ENCODE peak calls at places on chromosome 18, in nine cellular contexts. X is coronary artery; P is SJCRH30; H is mammary epithelial cell; C is esophagus squamous epithelium; Y is naive thymus-derived CD4-positive, alpha-beta T cell; Z is GM23248; L is cardiac muscle cell; M is PC-9. Q is an unnamed sample.

GRCh38 chr18:59547691-59548182 is 149.5 kb downstream of the CCBE1 start:
- DNase-seq in X (no peak), P (no peak), H (peak), C (no peak), Y (no peak), Z (peak), L (peak), M (no peak), Q (no peak)

GRCh38 chr18:62370386-62370785 is 45.3 kb downstream of the TNFRSF11A start:
- DNase-seq in X (no peak), P (no peak), H (no peak), C (no peak), Y (no peak), Z (no peak), L (no peak), M (no peak), Q (no peak)

GRCh38 chr18:62521588-62521987 is 1.2 kb upstream of the ZCCHC2 start:
- DNase-seq in X (no peak), P (no peak), H (peak), C (no peak), Y (no peak), Z (no peak), L (peak), M (no peak), Q (no peak)

GRCh38 chr18:55641501-55641900 is 53.5 kb upstream of the TCF4 start:
- DNase-seq in X (no peak), P (no peak), H (no peak), C (no peak), Y (no peak), Z (no peak), L (peak), M (no peak), Q (no peak)

GRCh38 chr18:48608581-48608980 is 69.8 kb downstream of the CTIF start:
- DNase-seq in X (no peak), P (no peak), H (no peak), C (no peak), Y (no peak), Z (no peak), L (no peak), M (no peak), Q (no peak)

GRCh38 chr18:63177822-63178525 is 141.6 kb downstream of the BCL2 start:
- DNase-seq in X (no peak), P (peak), H (no peak), C (no peak), Y (no peak), Z (peak), L (no peak), M (no peak), Q (no peak)

GRCh38 chr18:8938817-8939216 is 163.7 kb upstream of the NDUFV2 start:
- DNase-seq in X (no peak), P (peak), H (no peak), C (no peak), Y (no peak), Z (no peak), L (peak), M (no peak), Q (no peak)

GRCh38 chr18:66210875-66211274 is 393.0 kb downstream of the CDH19 start:
- DNase-seq in X (no peak), P (no peak), H (no peak), C (no peak), Y (no peak), Z (no peak), L (no peak), M (no peak), Q (no peak)

GRCh38 chr18:44651453-44651852 is 29.2 kb upstream of the SETBP1 start:
- DNase-seq in X (no peak), P (no peak), H (peak), C (no peak), Y (no peak), Z (peak), L (peak), M (peak), Q (no peak)

GRCh38 chr18:38174594-38174993 is 609.0 kb upstream of the CELF4 start:
- DNase-seq in X (no peak), P (no peak), H (no peak), C (no peak), Y (no peak), Z (no peak), L (no peak), M (no peak), Q (no peak)

GRCh38 chr18:49045585-49045984 is 94.8 kb upstream of the SMAD7 start:
- DNase-seq in X (no peak), P (no peak), H (no peak), C (no peak), Y (no peak), Z (no peak), L (no peak), M (no peak), Q (no peak)

GRCh38 chr18:48470484-48471180 is 61.4 kb upstream of the ZBTB7C start:
- DNase-seq in X (no peak), P (no peak), H (no peak), C (no peak), Y (no peak), Z (peak), L (peak), M (peak), Q (no peak)

GRCh38 chr18:44771957-44772917 is 91.5 kb downstream of the SETBP1 start:
- DNase-seq in X (no peak), P (no peak), H (no peak), C (no peak), Y (no peak), Z (no peak), L (no peak), M (no peak), Q (no peak)

GRCh38 chr18:7617738-7618422 is 50.8 kb downstream of the PTPRM start:
- DNase-seq in X (no peak), P (no peak), H (peak), C (no peak), Y (no peak), Z (peak), L (peak), M (no peak), Q (no peak)

GRCh38 chr18:69935319-69936190 is 12.1 kb downstream of the CD226 start:
- DNase-seq in X (no peak), P (peak), H (peak), C (no peak), Y (peak), Z (peak), L (no peak), M (no peak), Q (peak)

GRCh38 chr18:22074343-22075070 is 94.9 kb upstream of the GATA6 start:
- DNase-seq in X (no peak), P (no peak), H (no peak), C (no peak), Y (no peak), Z (no peak), L (no peak), M (no peak), Q (no peak)

GRCh38 chr18:29012874-29013273 is 835.9 kb upstream of the CDH2 start:
- DNase-seq in X (no peak), P (no peak), H (no peak), C (no peak), Y (no peak), Z (no peak), L (no peak), M (no peak), Q (no peak)

GRCh38 chr18:37572736-37573135 is 7.1 kb upstream of the CELF4 start:
- DNase-seq in X (peak), P (no peak), H (no peak), C (no peak), Y (no peak), Z (no peak), L (no peak), M (no peak), Q (no peak)

GRCh38 chr18:8616026-8616401 is 6.8 kb downstream of the RAB12 start:
- DNase-seq in X (no peak), P (no peak), H (peak), C (no peak), Y (no peak), Z (peak), L (no peak), M (no peak), Q (no peak)

GRCh38 chr18:66271927-66272326 is 332.0 kb downstream of the CDH19 start:
- DNase-seq in X (no peak), P (no peak), H (no peak), C (no peak), Y (no peak), Z (no peak), L (no peak), M (no peak), Q (no peak)

GRCh38 chr18:73040247-73040646 is 172.5 kb upstream of the NETO1 start:
- DNase-seq in X (no peak), P (no peak), H (no peak), C (no peak), Y (no peak), Z (no peak), L (no peak), M (no peak), Q (no peak)

GRCh38 chr18:77007251-77007650 is 125.3 kb downstream of the MBP start:
- DNase-seq in X (no peak), P (no peak), H (no peak), C (no peak), Y (no peak), Z (no peak), L (no peak), M (no peak), Q (no peak)

GRCh38 chr18:39274535-39274934 is 1708.9 kb upstream of the CELF4 start:
- DNase-seq in X (no peak), P (no peak), H (peak), C (no peak), Y (no peak), Z (peak), L (peak), M (no peak), Q (no peak)

GRCh38 chr18:26549486-26550435 is 1.4 kb upstream of the KCTD1 start:
- DNase-seq in X (peak), P (peak), H (peak), C (no peak), Y (peak), Z (peak), L (peak), M (peak), Q (no peak)

GRCh38 chr18:22385718-22386117 is 32.0 kb downstream of the CTAGE1 start:
- DNase-seq in X (no peak), P (no peak), H (peak), C (no peak), Y (no peak), Z (peak), L (peak), M (peak), Q (no peak)

GRCh38 chr18:56374005-56374655 is 264.3 kb downstream of the TXNL1 start:
- DNase-seq in X (no peak), P (no peak), H (peak), C (no peak), Y (no peak), Z (peak), L (no peak), M (peak), Q (no peak)

GRCh38 chr18:29653816-29654215 is 1388.7 kb downstream of the DSC3 start:
- DNase-seq in X (no peak), P (no peak), H (no peak), C (no peak), Y (no peak), Z (no peak), L (no peak), M (no peak), Q (no peak)

GRCh38 chr18:66005831-66006588 is 255.2 kb downstream of the CDH7 start:
- DNase-seq in X (no peak), P (no peak), H (no peak), C (no peak), Y (no peak), Z (no peak), L (no peak), M (no peak), Q (no peak)

GRCh38 chr18:26480897-26481795 is 67.2 kb downstream of the KCTD1 start:
- DNase-seq in X (no peak), P (no peak), H (peak), C (no peak), Y (no peak), Z (peak), L (peak), M (peak), Q (no peak)

GRCh38 chr18:50104421-50104820 is 90.5 kb downstream of the MYO5B start:
- DNase-seq in X (no peak), P (no peak), H (peak), C (no peak), Y (no peak), Z (no peak), L (no peak), M (peak), Q (no peak)

GRCh38 chr18:76493213-76494107 is 1.6 kb downstream of the ZNF516 start:
- DNase-seq in X (no peak), P (peak), H (peak), C (no peak), Y (peak), Z (peak), L (peak), M (peak), Q (no peak)

GRCh38 chr18:8946046-8946838 is 156.3 kb upstream of the NDUFV2 start:
- DNase-seq in X (no peak), P (no peak), H (peak), C (no peak), Y (no peak), Z (peak), L (peak), M (peak), Q (no peak)

GRCh38 chr18:58239879-58240278 is 195.9 kb downstream of the NEDD4L start:
- DNase-seq in X (no peak), P (no peak), H (peak), C (no peak), Y (no peak), Z (no peak), L (no peak), M (peak), Q (no peak)

GRCh38 chr18:62399781-62400308 is 74.7 kb downstream of the TNFRSF11A start:
- DNase-seq in X (no peak), P (no peak), H (peak), C (no peak), Y (no peak), Z (peak), L (no peak), M (peak), Q (no peak)

GRCh38 chr18:75365837-75366236 is 61.7 kb downstream of the SMIM21 start:
- DNase-seq in X (no peak), P (no peak), H (no peak), C (no peak), Y (peak), Z (no peak), L (no peak), M (no peak), Q (no peak)

GRCh38 chr18:5521000-5521399 is 22.8 kb downstream of the EPB41L3 start:
- DNase-seq in X (no peak), P (no peak), H (no peak), C (no peak), Y (no peak), Z (no peak), L (no peak), M (no peak), Q (no peak)

GRCh38 chr18:77650799-77651385 is 401.2 kb downstream of the GALR1 start:
- DNase-seq in X (peak), P (peak), H (no peak), C (no peak), Y (peak), Z (peak), L (peak), M (no peak), Q (peak)

GRCh38 chr18:54647176-54647575 is 56.1 kb downstream of the DYNAP start:
- DNase-seq in X (no peak), P (no peak), H (peak), C (no peak), Y (no peak), Z (peak), L (peak), M (no peak), Q (no peak)

GRCh38 chr18:499351-500229 is 911 bp downstream of the COLEC12 start:
- DNase-seq in X (no peak), P (no peak), H (peak), C (no peak), Y (no peak), Z (peak), L (peak), M (no peak), Q (no peak)
- H3K27ac ChIP-seq in X (peak), P (no peak), H (no peak), C (peak), Y (no peak), Z (peak), L (no peak), M (no peak), Q (no peak)

GRCh38 chr18:74203811-74204210 is 55.5 kb downstream of the TIMM21 start:
- DNase-seq in X (no peak), P (no peak), H (no peak), C (no peak), Y (no peak), Z (no peak), L (no peak), M (peak), Q (no peak)
- H3K27ac ChIP-seq in X (no peak), P (no peak), H (no peak), C (no peak), Y (no peak), Z (no peak), L (no peak), M (no peak), Q (no peak)

GRCh38 chr18:12777543-12777942 is 74.7 kb downstream of the PSMG2 start:
- DNase-seq in X (no peak), P (no peak), H (no peak), C (no peak), Y (no peak), Z (peak), L (no peak), M (no peak), Q (no peak)
- H3K27ac ChIP-seq in X (no peak), P (no peak), H (no peak), C (no peak), Y (no peak), Z (no peak), L (no peak), M (no peak), Q (no peak)

GRCh38 chr18:1539276-1539675 is 634.6 kb downstream of the ADCYAP1 start:
- DNase-seq in X (no peak), P (no peak), H (no peak), C (no peak), Y (no peak), Z (no peak), L (no peak), M (no peak), Q (no peak)
- H3K27ac ChIP-seq in X (no peak), P (no peak), H (no peak), C (no peak), Y (no peak), Z (no peak), L (no peak), M (no peak), Q (no peak)

GRCh38 chr18:68448736-68449135 is 266.2 kb downstream of the TMX3 start:
- DNase-seq in X (no peak), P (no peak), H (peak), C (no peak), Y (no peak), Z (peak), L (peak), M (no peak), Q (no peak)

GRCh38 chr18:68445668-68446426 is 269.1 kb downstream of the TMX3 start:
- DNase-seq in X (no peak), P (no peak), H (no peak), C (no peak), Y (no peak), Z (no peak), L (no peak), M (no peak), Q (no peak)

GRCh38 chr18:68447286-68447685 is 267.6 kb downstream of the TMX3 start:
- DNase-seq in X (no peak), P (no peak), H (peak), C (no peak), Y (no peak), Z (peak), L (no peak), M (no peak), Q (no peak)

GRCh38 chr18:68445131-68445530 is 269.8 kb downstream of the TMX3 start:
- DNase-seq in X (no peak), P (no peak), H (no peak), C (no peak), Y (no peak), Z (no peak), L (no peak), M (no peak), Q (no peak)

DNA sequence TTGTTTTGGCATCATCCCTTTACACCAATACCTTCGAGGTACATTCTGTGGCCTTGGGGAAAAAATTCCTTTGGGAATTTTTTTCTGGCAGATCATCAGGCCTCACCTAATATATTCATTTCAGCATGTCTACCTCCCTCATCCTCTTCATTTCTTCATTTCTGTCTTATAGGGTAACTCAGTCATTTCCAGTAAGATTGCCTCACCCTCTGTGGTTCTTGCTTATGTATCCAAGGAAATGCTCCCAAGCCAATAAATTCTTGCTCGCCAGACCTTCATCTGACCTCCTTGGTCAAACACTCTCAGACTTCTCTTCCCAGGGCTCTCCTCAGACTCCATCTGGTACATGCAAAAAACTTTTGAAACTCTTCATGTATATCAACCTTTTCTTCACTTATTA is 265.6 kb downstream of the TMX3 start:
- DNase-seq in X (no peak), P (no peak), H (peak), C (no peak), Y (no peak), Z (peak), L (peak), M (no peak), Q (no peak)
- H3K27ac ChIP-seq in X (no peak), P (no peak), H (no peak), C (no peak), Y (no peak), Z (peak), L (no peak), M (no peak), Q (no peak)

GRCh38 chr18:79948719-79949411 is 2.6 kb downstream of the SLC66A2 start:
- DNase-seq in X (peak), P (no peak), H (no peak), C (no peak), Y (no peak), Z (no peak), L (no peak), M (no peak), Q (no peak)
- H3K27ac ChIP-seq in X (peak), P (no peak), H (no peak), C (peak), Y (no peak), Z (no peak), L (no peak), M (no peak), Q (no peak)

DNA sequence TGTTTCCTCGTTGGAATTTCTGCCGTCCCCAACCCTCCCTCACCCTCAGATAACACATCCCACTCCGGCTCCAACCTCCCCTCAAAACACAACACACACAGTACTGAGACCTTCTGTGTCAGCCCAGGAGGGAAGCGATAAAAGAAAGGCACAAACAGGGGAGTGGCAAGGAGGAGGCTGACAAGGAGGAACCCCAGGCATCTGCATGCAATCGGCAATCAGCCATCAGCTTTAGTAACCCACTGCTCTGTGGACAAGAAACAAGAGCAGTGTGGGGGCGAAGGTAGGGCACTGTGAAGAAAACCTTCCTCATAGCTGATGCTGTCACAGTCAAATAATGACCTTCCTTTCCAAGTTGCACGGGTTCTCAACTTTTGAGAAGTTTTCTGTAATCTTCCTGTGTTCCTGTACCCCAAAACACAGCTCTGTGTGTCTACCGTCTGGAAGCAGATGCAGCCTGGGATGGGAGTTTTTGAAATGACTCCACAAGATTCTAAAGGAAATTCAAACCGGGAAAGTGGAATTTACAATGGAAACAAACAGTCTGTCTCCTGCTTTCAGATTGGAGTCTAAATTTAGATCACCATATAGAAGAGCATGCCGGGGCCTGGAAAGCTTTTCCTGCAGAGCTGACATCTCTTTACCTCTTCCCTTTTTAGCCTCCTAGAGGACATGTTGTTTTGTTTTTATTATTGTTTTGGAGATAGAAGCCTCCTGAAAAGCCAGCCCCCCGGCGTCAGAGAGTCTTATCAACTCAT is 16.4 kb upstream of the LPIN2 start:
- DNase-seq in X (no peak), P (no peak), H (no peak), C (no peak), Y (no peak), Z (no peak), L (peak), M (no peak), Q (no peak)
- H3K27ac ChIP-seq in X (peak), P (no peak), H (no peak), C (no peak), Y (no peak), Z (no peak), L (peak), M (no peak), Q (no peak)